ENCODE peak calls at places on chromosomes 12 and 14, in six cellular contexts. N is CD4-positive, CD25-positive, alpha-beta regulatory T cell; R is stomach; F is Karpas-422; W is OCI-LY7; C is mammary epithelial cell. B is an unnamed sample.

GRCh38 chr12:104314242-104314614 is 10.7 kb downstream of the EID3 start:
- DNase-seq in C (no peak), W (no peak), R (no peak), F (no peak), N (no peak), B (no peak)

GRCh38 chr14:99075771-99076370 is 196.1 kb downstream of the BCL11B start:
- DNase-seq in F (no peak), R (no peak), W (no peak), N (no peak), C (peak; percentile 16), B (no peak)

GRCh38 chr12:104957388-104958008 is 592 bp downstream of the SLC41A2 start:
- DNase-seq in C (no peak), R (peak; percentile 52), W (no peak), N (peak; percentile 28), F (no peak), B (peak; percentile 16)

GRCh38 chr12:1773937-1774655 is 46.3 kb upstream of the LRTM2 start:
- DNase-seq in N (no peak), R (no peak), W (no peak), C (no peak), F (no peak), B (no peak)

GRCh38 chr12:64273527-64274403 is 51.7 kb upstream of the KICS2 start:
- DNase-seq in F (peak; percentile 59), R (no peak), N (peak; percentile 28), C (peak; percentile 9), W (no peak), B (no peak)

GRCh38 chr14:64727551-64728071 is 23.4 kb downstream of the PLEKHG3 start:
- DNase-seq in C (no peak), R (no peak), W (no peak), F (no peak), N (no peak), B (no peak)

GRCh38 chr12:117048585-117048904 is 50.7 kb downstream of the TESC start:
- DNase-seq in W (no peak), N (no peak), C (no peak), R (no peak), F (no peak), B (no peak)

GRCh38 chr12:105084251-105085250 is at the start of gene ALDH1L2:
- DNase-seq in R (peak; percentile 88), N (peak; percentile 55), F (no peak), C (peak; percentile 81), W (no peak), B (peak; percentile 31)

GRCh38 chr12:19620222-19620621 is 180.9 kb downstream of the AEBP2 start:
- DNase-seq in W (no peak), R (peak; percentile 35), C (peak; percentile 16), F (no peak), N (no peak), B (no peak)

GRCh38 chr14:35470775-35471174 is 63.2 kb upstream of the INSM2 start:
- DNase-seq in W (no peak), C (peak; percentile 23), N (no peak), F (no peak), R (no peak), B (no peak)

GRCh38 chr14:64556526-64556925 is 6.8 kb downstream of the PPP1R36 start:
- DNase-seq in W (no peak), C (peak; percentile 32), N (no peak), R (no peak), F (no peak), B (no peak)

GRCh38 chr12:52646613-52647012 is 5.4 kb downstream of the KRT2 start:
- DNase-seq in F (no peak), N (no peak), W (no peak), R (no peak), C (no peak), B (no peak)

GRCh38 chr12:93137656-93138612 is 208.8 kb upstream of the EEA1 start:
- DNase-seq in W (no peak), F (no peak), C (peak; percentile 99), R (no peak), N (no peak), B (no peak)

GRCh38 chr14:60686865-60687264 is 37.3 kb downstream of the SIX4 start:
- DNase-seq in N (no peak), W (no peak), C (peak; percentile 15), F (no peak), R (no peak), B (no peak)

GRCh38 chr12:63915105-63915830 is 70.8 kb downstream of the SRGAP1 start:
- DNase-seq in F (no peak), R (no peak), W (no peak), N (no peak), C (peak; percentile 52), B (no peak)

GRCh38 chr12:43586646-43587245 is 34.7 kb upstream of the ADAMTS20 start:
- DNase-seq in F (no peak), W (no peak), C (peak; percentile 86), N (no peak), R (no peak), B (no peak)

DNA sequence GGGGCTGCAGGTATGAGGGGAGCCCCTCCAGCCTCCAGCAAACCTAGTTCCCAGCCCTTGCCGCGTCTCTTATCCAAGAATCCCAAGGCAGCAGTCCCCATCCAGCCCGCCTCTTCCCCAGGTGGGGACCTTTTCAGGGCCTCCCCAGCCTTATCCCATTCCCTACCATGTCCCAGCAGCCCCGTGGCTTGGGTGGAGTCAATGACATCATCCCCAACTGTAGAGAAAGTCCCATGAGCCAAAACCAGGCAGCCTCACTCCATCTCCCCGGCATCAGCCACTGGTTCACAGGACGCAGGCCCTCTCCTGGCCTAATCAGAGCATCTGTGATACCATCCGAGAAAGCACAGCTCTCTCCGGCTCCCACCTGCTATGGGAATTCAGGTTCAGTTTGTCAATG is 131.0 kb downstream of the NCOR2 start:
- DNase-seq in N (no peak), F (no peak), C (no peak), W (no peak), R (no peak), B (no peak)
- H3K27ac ChIP-seq in N (no peak overlapping the region), F (no peak overlapping the region), C (no peak overlapping the region), W (no peak overlapping the region), R (no peak overlapping the region), B (no peak overlapping the region)

DNA sequence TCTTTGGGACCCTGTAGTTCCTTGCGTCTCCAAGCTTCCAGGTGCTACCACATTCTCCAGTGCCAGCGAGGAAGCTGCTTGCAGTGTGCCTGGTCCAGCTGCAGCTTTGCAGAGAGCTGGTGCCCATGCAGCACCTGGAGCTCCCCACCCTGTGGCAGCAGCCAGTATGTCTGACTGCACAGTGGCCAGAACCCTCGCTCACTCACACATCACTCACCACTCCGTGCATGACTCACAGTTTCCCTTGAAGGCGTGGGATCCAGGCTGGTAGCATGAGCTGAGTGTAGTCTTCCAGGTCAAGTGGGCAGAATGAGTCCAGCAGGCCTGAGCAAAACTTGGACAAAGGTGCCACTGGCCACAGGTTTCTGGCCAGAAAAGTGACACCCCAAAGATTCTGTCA is 33.6 kb downstream of the SDR9C7 start:
- DNase-seq in C (peak; percentile 97), R (no peak), F (no peak), N (no peak), W (no peak), B (no peak)
- H3K9me3 ChIP-seq in C (no peaks in the 10 kb centered on the region), R (peaks cover 54% of the 10 kb centered on the region), F (no peaks in the 10 kb centered on the region), N (peaks cover 20% of the 10 kb centered on the region), W (peaks cover 12% of the 10 kb centered on the region), B (peaks cover 8% of the 10 kb centered on the region)

DNA sequence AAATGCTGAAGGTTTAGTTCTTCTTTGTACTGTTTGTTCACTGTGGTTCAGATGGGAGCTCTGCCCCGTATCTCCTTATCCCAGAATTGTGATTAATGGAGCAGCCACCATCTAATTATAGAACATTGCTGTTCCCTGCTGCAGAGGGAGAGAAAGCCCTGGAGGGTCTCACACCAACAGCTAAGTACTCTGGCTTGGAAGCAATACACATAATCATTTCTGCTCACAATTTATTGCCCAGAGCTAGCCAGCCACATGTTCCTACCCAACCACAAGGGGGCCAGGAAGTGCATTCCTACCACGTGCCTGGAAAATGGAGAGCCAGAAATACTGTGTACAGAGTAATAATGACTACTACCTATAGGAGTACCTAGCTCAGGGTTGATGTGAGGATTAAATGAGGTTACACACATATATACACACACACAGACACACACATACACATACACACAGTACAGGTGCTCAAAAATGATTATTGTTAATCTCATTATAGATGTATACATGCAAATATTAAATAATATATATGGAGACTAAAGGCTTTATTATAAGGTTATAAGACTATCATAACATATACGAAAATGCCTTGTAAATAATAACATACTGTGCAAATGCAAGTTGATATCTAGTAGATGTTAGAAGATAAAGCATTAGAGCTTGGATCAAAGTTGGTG is 22.3 kb downstream of the MSRB3 start:
- DNase-seq in R (no peak), W (peak; percentile 1), N (no peak), F (peak; percentile 57), C (peak; percentile 16), B (no peak)
- H3K27ac ChIP-seq in R (no peak overlapping the region), W (no peak overlapping the region), N (no peak overlapping the region), F (no peak overlapping the region), C (no peak overlapping the region), B (no peak overlapping the region)

GRCh38 chr12:14607561-14607960 is 39.9 kb upstream of the PLBD1 start:
- DNase-seq in C (no peak), R (no peak), N (no peak), W (no peak), F (no peak), B (no peak)

GRCh38 chr12:14597480-14597879 is 29.8 kb upstream of the PLBD1 start:
- DNase-seq in W (no peak), F (no peak), R (no peak), N (no peak), C (no peak), B (no peak)

GRCh38 chr12:14602128-14602527 is 34.4 kb upstream of the PLBD1 start:
- DNase-seq in R (no peak), W (no peak), N (no peak), F (peak; percentile 69), C (no peak), B (no peak)

GRCh38 chr12:14605401-14605989 is 37.8 kb upstream of the PLBD1 start:
- DNase-seq in F (peak; percentile 54), R (no peak), N (no peak), C (no peak), W (peak; percentile 67), B (no peak)

GRCh38 chr12:14601692-14602091 is 34.0 kb upstream of the PLBD1 start:
- DNase-seq in C (no peak), W (no peak), N (no peak), F (no peak), R (no peak), B (no peak)
- H3K9me3 ChIP-seq in C (peaks cover 7% of the 10 kb centered on the region), W (peaks cover 48% of the 10 kb centered on the region), N (peaks cover 31% of the 10 kb centered on the region), F (peaks cover 14% of the 10 kb centered on the region), R (peaks cover 35% of the 10 kb centered on the region), B (no peaks in the 10 kb centered on the region)

GRCh38 chr14:91018465-91018864 is 42.0 kb downstream of the RPS6KA5 start:
- DNase-seq in W (no peak), R (no peak), F (no peak), N (no peak), C (no peak), B (no peak)
- H3K27ac ChIP-seq in W (no peak overlapping the region), R (no peak overlapping the region), F (no peak overlapping the region), N (no peak overlapping the region), C (no peak overlapping the region), B (no peak overlapping the region)

GRCh38 chr12:34349673-34349961 is 327.3 kb downstream of the ALG10 start:
- DNase-seq in R (no peak), W (no peak), F (no peak), N (no peak), C (no peak), B (no peak)

GRCh38 chr12:34350092-34351041 is 328.1 kb downstream of the ALG10 start:
- DNase-seq in N (no peak), W (no peak), C (no peak), F (no peak), R (no peak), B (no peak)

GRCh38 chr12:34354239-34355200 is 332.2 kb downstream of the ALG10 start:
- DNase-seq in W (no peak), R (no peak), N (no peak), F (no peak), C (no peak), B (no peak)

GRCh38 chr12:34348836-34349672 is 326.8 kb downstream of the ALG10 start:
- DNase-seq in C (no peak), R (no peak), W (no peak), N (no peak), F (no peak), B (no peak)

GRCh38 chr12:34352098-34352497 is 329.8 kb downstream of the ALG10 start:
- DNase-seq in R (no peak), C (no peak), N (no peak), F (no peak), W (no peak), B (no peak)
- H3K9me3 ChIP-seq in R (peaks cover 100% of the 10 kb centered on the region), C (peaks cover 49% of the 10 kb centered on the region), N (no peaks in the 10 kb centered on the region), F (peaks cover 2% of the 10 kb centered on the region), W (no peaks in the 10 kb centered on the region), B (no peaks in the 10 kb centered on the region)

B was measured in CD8-positive, alpha-beta memory T cell.